ENCODE peak calls at places on chromosome 12, in ten cellular contexts. T, V, Q, Z, K, W, I, N, A and H are unnamed samples.

GRCh38 chr12:56521590-56522371 is at the start of gene RBMS2:
- DNase-seq in N (peak; percentile 36), Z (peak; percentile 61), A (peak; percentile 77), V (peak; percentile 90), Q (peak; percentile 89), W (peak; percentile 91), K (peak; percentile 94), I (peak; percentile 93), T (peak; percentile 94), H (no peak)

GRCh38 chr12:92602930-92603623 is 99.7 kb upstream of the PLEKHG7 start:
- DNase-seq in T (peak; percentile 41), I (peak; percentile 19), N (no peak), V (no peak), W (peak; percentile 28), K (no peak), Q (no peak), Z (no peak), A (no peak), H (no peak)

GRCh38 chr12:879641-880040 is 69.9 kb downstream of the RAD52 start:
- DNase-seq in V (no peak), Q (no peak), T (peak; percentile 86), I (no peak), N (no peak), K (no peak), Z (no peak), W (peak; percentile 66), A (no peak), H (no peak)

GRCh38 chr12:24500466-24501232 is 448.3 kb downstream of the BCAT1 start:
- DNase-seq in W (peak; percentile 36), A (no peak), N (no peak), T (peak; percentile 50), V (no peak), Z (no peak), I (no peak), K (no peak), Q (no peak), H (no peak)

GRCh38 chr12:118980407-118981014 is 830 bp upstream of the SRRM4 start:
- DNase-seq in Q (no peak), Z (no peak), V (peak; percentile 82), I (no peak), W (no peak), T (no peak), A (peak; percentile 48), N (no peak), K (no peak), H (no peak)

GRCh38 chr12:79143803-79144202 is 279.2 kb downstream of the SYT1 start:
- DNase-seq in A (no peak), V (no peak), K (no peak), W (peak; percentile 43), Q (no peak), N (no peak), T (no peak), Z (no peak), I (no peak), H (no peak)

GRCh38 chr12:8914716-8915526 is 612 bp downstream of the PHC1 start:
- DNase-seq in Z (peak; percentile 75), N (peak; percentile 70), I (peak; percentile 76), V (peak; percentile 80), W (peak; percentile 50), A (peak; percentile 44), T (peak; percentile 37), Q (no peak), K (peak; percentile 66), H (peak; percentile 79)

GRCh38 chr12:37672655-37673260 is 643.8 kb upstream of the ALG10B start:
- DNase-seq in W (no peak), V (no peak), K (no peak), I (no peak), Z (no peak), A (no peak), N (peak; percentile 0), Q (no peak), T (no peak), H (peak; percentile 67)

GRCh38 chr12:40688085-40688725 is 4.0 kb upstream of the CNTN1 start:
- DNase-seq in V (no peak), I (no peak), W (no peak), K (no peak), Z (no peak), T (no peak), N (no peak), A (no peak), Q (no peak), H (no peak)

GRCh38 chr12:122867701-122868461 is 28.0 kb downstream of the VPS37B start:
- DNase-seq in I (no peak), Q (no peak), Z (no peak), W (no peak), N (peak; percentile 53), A (no peak), V (peak; percentile 49), T (no peak), K (peak; percentile 30), H (peak; percentile 66)

GRCh38 chr12:131473261-131473660 is 237.6 kb upstream of the SFSWAP start:
- DNase-seq in Z (no peak), T (no peak), N (no peak), W (no peak), A (no peak), Q (no peak), V (no peak), I (no peak), K (no peak), H (no peak)

GRCh38 chr12:131468206-131468605 is 242.7 kb upstream of the SFSWAP start:
- DNase-seq in T (no peak), W (no peak), V (no peak), A (no peak), N (no peak), Z (no peak), I (no peak), Q (no peak), K (no peak), H (no peak)

GRCh38 chr12:131471271-131471905 is 239.5 kb upstream of the SFSWAP start:
- DNase-seq in Z (no peak), A (no peak), N (no peak), I (no peak), V (peak; percentile 32), T (no peak), Q (no peak), K (no peak), W (no peak), H (no peak)

GRCh38 chr12:131473721-131474709 is 236.9 kb upstream of the SFSWAP start:
- DNase-seq in I (no peak), Z (no peak), T (no peak), Q (no peak), K (no peak), V (no peak), W (no peak), N (no peak), A (no peak), H (no peak)

GRCh38 chr12:131471946-131472732 is 238.8 kb upstream of the SFSWAP start:
- DNase-seq in Q (no peak), A (no peak), N (no peak), W (no peak), I (no peak), V (no peak), K (no peak), T (no peak), Z (no peak), H (no peak)
- H3K9me3 ChIP-seq in Q (no peaks in the 10 kb centered on the region), A (peaks cover 2% of the 10 kb centered on the region), N (no peaks in the 10 kb centered on the region), W (no peaks in the 10 kb centered on the region), I (no peaks in the 10 kb centered on the region), V (no peaks in the 10 kb centered on the region), K (no peaks in the 10 kb centered on the region), T (peaks cover 27% of the 10 kb centered on the region), Z (no peaks in the 10 kb centered on the region), H (no peaks in the 10 kb centered on the region)

GRCh38 chr12:94042321-94042720 is 106.1 kb upstream of the PLXNC1 start:
- DNase-seq in Q (no peak), I (no peak), A (peak; percentile 43), Z (no peak), V (peak; percentile 88), T (no peak), N (no peak), W (no peak), K (no peak), H (no peak)
- H3K4me2 ChIP-seq in Q (no peak overlapping the region), I (no peak overlapping the region), A (no peak overlapping the region), Z (no peak overlapping the region), V (peak overlapping the region; percentile 66), T (no peak overlapping the region), N (no peak overlapping the region), W (no peak overlapping the region), K (no peak overlapping the region), H (no peak overlapping the region)

GRCh38 chr12:123958876-123959275 is 13.8 kb downstream of the CCDC92 start:
- DNase-seq in Q (no peak), K (no peak), T (no peak), I (no peak), W (no peak), V (peak; percentile 40), N (no peak), A (no peak), Z (no peak), H (no peak)

GRCh38 chr12:123956249-123956648 is 16.4 kb downstream of the CCDC92 start:
- DNase-seq in Q (no peak), N (no peak), K (no peak), A (no peak), I (no peak), W (no peak), Z (no peak), V (no peak), T (no peak), H (no peak)

GRCh38 chr12:123958462-123958861 is 14.2 kb downstream of the CCDC92 start:
- DNase-seq in K (no peak), N (no peak), Q (no peak), W (no peak), V (no peak), T (no peak), I (no peak), Z (no peak), A (no peak), H (no peak)

GRCh38 chr12:123954647-123955350 is 17.8 kb downstream of the CCDC92 start:
- DNase-seq in V (no peak), Q (no peak), N (no peak), Z (no peak), T (no peak), K (no peak), A (no peak), W (no peak), I (no peak), H (no peak)

DNA sequence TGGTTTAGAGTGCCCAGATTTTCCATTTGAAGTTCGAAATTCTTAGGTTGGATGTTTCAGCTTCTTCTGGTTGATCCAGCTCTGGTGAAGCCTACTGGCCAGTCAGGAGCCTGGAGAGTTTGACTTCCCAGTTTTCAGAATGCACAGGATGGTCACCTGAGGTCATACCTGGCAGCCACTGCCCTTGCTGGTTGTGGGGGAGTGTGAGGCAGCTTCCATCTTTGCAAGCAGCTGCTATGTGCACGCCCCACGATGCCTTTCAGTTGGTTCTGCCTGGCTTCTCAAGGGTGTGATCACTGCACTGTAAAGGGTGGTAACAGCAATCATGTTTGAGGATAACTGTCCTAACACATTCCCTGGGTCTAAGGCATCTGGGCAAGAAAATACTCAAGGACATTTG is 15.4 kb downstream of the CCDC92 start:
- DNase-seq in Z (no peak), T (no peak), V (no peak), W (no peak), I (no peak), Q (no peak), A (no peak), K (no peak), N (no peak), H (no peak)
- H3K27me3 ChIP-seq in Z (no peaks in the 10 kb centered on the region), T (no peaks in the 10 kb centered on the region), V (peaks cover 98% of the 10 kb centered on the region), W (no peaks in the 10 kb centered on the region), I (no peaks in the 10 kb centered on the region), Q (no peaks in the 10 kb centered on the region), A (no peaks in the 10 kb centered on the region), K (no peaks in the 10 kb centered on the region), N (no peaks in the 10 kb centered on the region), H (no peaks in the 10 kb centered on the region)

DNA sequence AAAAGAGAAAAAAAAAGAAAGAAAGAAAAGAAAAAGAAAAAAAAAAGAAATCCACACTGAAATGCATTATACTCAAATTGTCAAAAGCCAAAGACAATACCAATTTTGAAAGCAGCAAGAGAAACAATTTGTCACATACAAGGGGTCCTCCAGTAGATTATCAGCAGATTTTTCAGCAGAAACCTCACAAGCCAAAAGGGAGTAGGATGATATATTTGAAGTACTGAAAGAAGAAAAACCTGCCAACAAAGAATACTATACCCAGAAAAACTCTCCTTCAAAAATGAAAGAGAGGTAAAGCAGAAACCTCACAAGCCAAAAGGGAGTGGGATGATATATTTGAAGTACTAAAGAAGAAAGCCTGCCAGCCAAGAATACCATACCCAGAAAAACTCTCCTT is 37.1 kb upstream of the ANO6 start:
- DNase-seq in N (no peak), V (no peak), I (no peak), Q (no peak), W (no peak), Z (no peak), T (no peak), K (no peak), A (no peak), H (no peak)
- H3K9me3 ChIP-seq in N (no peaks in the 10 kb centered on the region), V (peaks cover 16% of the 10 kb centered on the region), I (peaks cover 10% of the 10 kb centered on the region), Q (no peaks in the 10 kb centered on the region), W (peaks cover 5% of the 10 kb centered on the region), Z (no peaks in the 10 kb centered on the region), T (peaks cover 20% of the 10 kb centered on the region), K (no peaks in the 10 kb centered on the region), A (peaks cover 15% of the 10 kb centered on the region), H (peaks cover 10% of the 10 kb centered on the region)